ENCODE peak calls at places on chromosomes 6 and 20, in four cellular contexts. O is ovary, N is upper lobe of right lung, L is aorta. S is an unnamed sample.
A peak's percentile ranks its signal among the peaks of the same experiment; 100 is the strongest.

GRCh38 chr6:100455230-100456124 is 9.2 kb downstream of the SIM1 start:
- DNase-seq in O (no peak), N (no peak), L (peak; percentile 63), S (no peak)

GRCh38 chr6:56243518-56244070 is 3.8 kb downstream of the COL21A1 start:
- DNase-seq in O (no peak), N (no peak), L (no peak), S (no peak)

GRCh38 chr6:138620630-138621029 is 121.3 kb upstream of the NHSL1 start:
- DNase-seq in O (no peak), N (no peak), L (no peak), S (no peak)

GRCh38 chr6:170405311-170405975 is 98.9 kb downstream of the FAM120B start:
- DNase-seq in O (no peak), N (no peak), L (no peak), S (no peak)

GRCh38 chr6:110181131-110182027 is 1.2 kb downstream of the CDC40 start:
- DNase-seq in O (no peak), N (no peak), L (no peak), S (peak; percentile 7)

GRCh38 chr6:54428437-54428836 is 120.2 kb downstream of the TINAG start:
- DNase-seq in O (no peak), N (no peak), L (no peak), S (no peak)

GRCh38 chr20:56285496-56285895 is 37.0 kb downstream of the MC3R start:
- DNase-seq in O (no peak), N (no peak), L (no peak), S (no peak)

GRCh38 chr6:84304881-84305280 is 77.4 kb upstream of the CEP162 start:
- DNase-seq in O (no peak), N (no peak), L (no peak), S (no peak)

GRCh38 chr20:50339196-50339901 is 148.7 kb downstream of the CEBPB start:
- DNase-seq in O (no peak), N (no peak), L (no peak), S (no peak)

GRCh38 chr20:16759161-16759523 is 11.0 kb downstream of the OTOR start:
- DNase-seq in O (no peak), N (no peak), L (no peak), S (no peak)

GRCh38 chr6:43747734-43748133 is 22.3 kb upstream of the VEGFA start:
- DNase-seq in O (no peak), N (peak; percentile 2), L (peak; percentile 30), S (no peak)

GRCh38 chr6:161139766-161140553 is 133.9 kb downstream of the AGPAT4 start:
- DNase-seq in O (no peak), N (no peak), L (peak; percentile 79), S (no peak)

GRCh38 chr6:104754788-104755409 is 104.8 kb downstream of the HACE1 start:
- DNase-seq in O (no peak), N (no peak), L (no peak), S (no peak)

GRCh38 chr6:165880721-165881120 is 217.7 kb upstream of the PDE10A start:
- DNase-seq in O (no peak), N (no peak), L (no peak), S (no peak)

GRCh38 chr6:49423817-49424216 is 39.2 kb downstream of the MMUT start:
- DNase-seq in O (no peak), N (no peak), L (no peak), S (no peak)

GRCh38 chr20:33299111-33299603 is 16.1 kb downstream of the BPIFB1 start:
- DNase-seq in O (peak; percentile 61), N (peak; percentile 85), L (peak; percentile 88), S (peak; percentile 45)

GRCh38 chr20:13180986-13181889 is 39.8 kb upstream of the ISM1 start:
- DNase-seq in O (no peak), N (no peak), L (no peak), S (no peak)

GRCh38 chr6:140427842-140428241 is 1053.4 kb upstream of the CITED2 start:
- DNase-seq in O (no peak), N (no peak), L (no peak), S (no peak)

GRCh38 chr6:165668951-165669350 is 5.9 kb upstream of the PDE10A start:
- DNase-seq in O (no peak), N (no peak), L (no peak), S (no peak)

GRCh38 chr6:161037873-161038228 is 46.3 kb downstream of the MAP3K4 start:
- DNase-seq in O (no peak), N (no peak), L (no peak), S (no peak)

GRCh38 chr6:44012078-44012493 is 115.2 kb downstream of the MRPL14 start:
- DNase-seq in O (no peak), N (peak; percentile 68), L (peak; percentile 44), S (no peak)

GRCh38 chr6:7172605-7173185 is 64.9 kb downstream of the RREB1 start:
- DNase-seq in O (no peak), N (no peak), L (peak; percentile 85), S (no peak)

GRCh38 chr6:93048381-93048780 is 371.0 kb downstream of the EPHA7 start:
- DNase-seq in O (no peak), N (no peak), L (no peak), S (no peak)

GRCh38 chr20:34771680-34772081 is 53.8 kb downstream of the NCOA6 start:
- DNase-seq in O (no peak), N (no peak), L (no peak), S (no peak)

GRCh38 chr20:764255-764654 is 4.0 kb downstream of the SLC52A3 start:
- DNase-seq in O (no peak), N (no peak), L (no peak), S (no peak)

GRCh38 chr6:122872311-122872710 is 83.3 kb downstream of the SMPDL3A start:
- DNase-seq in O (no peak), N (no peak), L (no peak), S (no peak)

GRCh38 chr20:44701116-44701865 is 13.9 kb upstream of the CCN5 start:
- DNase-seq in O (no peak), N (no peak), L (no peak), S (no peak)

GRCh38 chr20:41654292-41654691 is 36.1 kb upstream of the CHD6 start:
- DNase-seq in O (no peak), N (no peak), L (no peak), S (no peak)

GRCh38 chr6:147586044-147586443 is 77.6 kb downstream of the SAMD5 start:
- DNase-seq in O (peak; percentile 46), N (no peak), L (no peak), S (no peak)

GRCh38 chr6:135937126-135937525 is 85.6 kb downstream of the PDE7B start:
- DNase-seq in O (no peak), N (no peak), L (no peak), S (no peak)

GRCh38 chr6:38459291-38459690 is 180.4 kb downstream of the BTBD9 start:
- DNase-seq in O (no peak), N (no peak), L (no peak), S (no peak)

GRCh38 chr6:163580311-163581030 is 166.0 kb downstream of the QKI start:
- DNase-seq in O (no peak), N (no peak), L (no peak), S (no peak)

GRCh38 chr20:41366546-41367392 is at the start of gene EMILIN3:
- DNase-seq in O (peak; percentile 62), N (no peak), L (no peak), S (no peak)

GRCh38 chr6:106279179-106279578 is 46.4 kb downstream of the ATG5 start:
- DNase-seq in O (no peak), N (no peak), L (no peak), S (no peak)

GRCh38 chr6:15791401-15792137 is 128.7 kb upstream of the DTNBP1 start:
- DNase-seq in O (no peak), N (no peak), L (no peak), S (no peak)
- H3K27ac ChIP-seq in O (no peak overlapping the region), N (peak overlapping the region; percentile 47), L (peak overlapping the region; percentile 23), S (no peak overlapping the region)

GRCh38 chr6:78808933-78809332 is 58.4 kb upstream of the IRAK1BP1 start:
- DNase-seq in O (no peak), N (no peak), L (peak; percentile 52), S (no peak)
- H3K27ac ChIP-seq in O (no peak overlapping the region), N (no peak overlapping the region), L (no peak overlapping the region), S (no peak overlapping the region)

GRCh38 chr6:129662980-129663431 is 47.0 kb downstream of the ARHGAP18 start:
- DNase-seq in O (no peak), N (no peak), L (no peak), S (no peak)
- H3K27ac ChIP-seq in O (no peak overlapping the region), N (no peak overlapping the region), L (no peak overlapping the region), S (no peak overlapping the region)

GRCh38 chr6:13248549-13248948 is 79.8 kb downstream of the TBC1D7 start:
- DNase-seq in O (no peak), N (no peak), L (no peak), S (no peak)
- H3K27ac ChIP-seq in O (no peak overlapping the region), N (no peak overlapping the region), L (no peak overlapping the region), S (no peak overlapping the region)

GRCh38 chr20:53795170-53795569 is 201.5 kb upstream of the ZNF217 start:
- DNase-seq in O (no peak), N (no peak), L (no peak), S (no peak)
- H3K27ac ChIP-seq in O (no peak overlapping the region), N (no peak overlapping the region), L (no peak overlapping the region), S (no peak overlapping the region)

GRCh38 chr6:25402125-25402524 is 123.0 kb downstream of the CARMIL1 start:
- DNase-seq in O (no peak), N (no peak), L (no peak), S (no peak)
- H3K27ac ChIP-seq in O (no peak overlapping the region), N (no peak overlapping the region), L (no peak overlapping the region), S (no peak overlapping the region)